ENCODE peak calls at places on chromosomes 7 and 10, in five cellular contexts. C is A549, H is H1, U is IMR-90, B is K562. K is an unnamed sample.
A peak's percentile ranks its signal among the peaks of the same experiment; 100 is the strongest.

GRCh38 chr7:34982371-34983019 is 54.8 kb downstream of the DPY19L1 start:
- DNase-seq in B (no peak), H (no peak), U (no peak), C (no peak), K (no peak)

GRCh38 chr7:33707427-33707826 is 197.9 kb upstream of the BMPER start:
- DNase-seq in U (no peak), B (no peak), H (no peak), C (no peak), K (no peak)

GRCh38 chr7:25246306-25246705 is 18.0 kb upstream of the NPVF start:
- DNase-seq in C (no peak), U (no peak), H (no peak), B (no peak), K (no peak)

GRCh38 chr10:18010050-18010449 is 58.3 kb downstream of the SLC39A12 start:
- DNase-seq in H (no peak), U (peak; percentile 65), B (no peak), C (no peak), K (no peak)

GRCh38 chr7:51366930-51367613 is 50.5 kb upstream of the COBL start:
- DNase-seq in B (peak; percentile 66), H (peak; percentile 51), C (peak; percentile 57), U (peak; percentile 26), K (peak; percentile 43)

GRCh38 chr7:84070770-84071169 is 123.8 kb downstream of the SEMA3A start:
- DNase-seq in C (no peak), U (no peak), B (no peak), H (no peak), K (peak; percentile 45)

GRCh38 chr7:149409889-149410288 is 51.0 kb downstream of the ZNF777 start:
- DNase-seq in U (no peak), C (no peak), H (no peak), B (no peak), K (no peak)

GRCh38 chr10:131703527-131703926 is 197.3 kb upstream of the PPP2R2D start:
- DNase-seq in H (no peak), U (no peak), C (no peak), B (no peak), K (no peak)

GRCh38 chr10:117552759-117553158 is 10.2 kb downstream of the EMX2 start:
- DNase-seq in C (no peak), H (no peak), U (no peak), B (no peak), K (no peak)

GRCh38 chr7:28260969-28261368 is 80.4 kb upstream of the JAZF1 start:
- DNase-seq in U (no peak), B (no peak), C (no peak), H (no peak), K (no peak)

GRCh38 chr7:79668292-79668691 is 214.8 kb upstream of the MAGI2 start:
- DNase-seq in H (no peak), U (no peak), C (no peak), B (no peak), K (no peak)

GRCh38 chr10:77771450-77771849 is 133.8 kb upstream of the KCNMA1 start:
- DNase-seq in C (no peak), B (no peak), U (no peak), H (no peak), K (no peak)

GRCh38 chr7:63876707-63877322 is 121.8 kb upstream of the ZNF722 start:
- DNase-seq in C (no peak), H (no peak), U (no peak), B (no peak), K (no peak)

GRCh38 chr10:129581836-129582235 is 114.8 kb downstream of the MGMT start:
- DNase-seq in B (no peak), H (no peak), C (no peak), U (no peak), K (no peak)

GRCh38 chr7:96361116-96361857 is 39.4 kb upstream of the SLC25A13 start:
- DNase-seq in B (no peak), U (no peak), H (no peak), C (no peak), K (no peak)
- TF ChIP-seq MAFK in B (peak; percentile 75), U (no peak), H (peak; percentile 17), C (peak; percentile 6), K (no peak)

DNA sequence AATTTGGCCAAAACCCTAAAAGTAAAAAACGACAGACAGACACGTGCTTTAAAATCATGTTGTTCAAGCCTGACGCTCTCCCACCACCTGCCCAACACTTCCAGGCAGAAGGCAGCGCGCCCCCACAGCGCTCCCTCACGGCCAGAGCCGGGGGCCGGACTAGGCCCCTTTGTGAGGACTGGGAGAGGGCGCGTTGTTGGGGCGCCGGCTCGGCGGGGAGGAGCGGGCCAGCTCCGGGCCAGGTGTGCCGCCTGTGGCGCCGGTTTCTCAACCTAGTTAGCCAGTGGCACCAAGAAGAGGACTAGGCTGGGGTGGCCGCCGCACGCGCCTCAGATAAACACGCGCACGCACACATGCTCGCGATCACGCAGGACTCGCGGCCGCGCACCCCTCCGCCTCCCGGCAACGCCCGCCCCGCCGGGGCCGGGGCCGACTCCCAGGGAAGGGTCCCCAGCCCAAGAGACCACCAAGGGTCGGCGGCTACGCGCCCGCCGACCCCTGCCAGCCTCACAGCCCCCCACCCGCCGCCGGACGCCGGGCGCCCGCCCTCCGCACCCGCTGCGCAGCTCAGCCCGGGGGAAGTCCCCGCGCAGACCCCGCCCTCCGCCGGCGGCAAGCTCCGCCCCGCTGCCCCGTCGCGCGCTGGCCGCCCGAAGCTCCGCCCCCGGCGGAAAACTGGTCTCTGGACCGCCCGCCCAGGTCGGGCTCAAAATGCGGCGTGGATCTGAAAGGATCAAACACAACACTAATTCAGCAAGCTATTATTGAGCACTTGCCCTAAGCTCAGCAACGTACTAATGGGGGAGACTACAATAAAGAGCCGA is at the start of gene IMMP2L:
- DNase-seq in U (peak; percentile 76), C (peak; percentile 85), H (peak; percentile 62), B (peak; percentile 100), K (peak; percentile 74)
- TF ChIP-seq MAFK in U (no peak), C (no peak), H (no peak), B (no peak), K (no peak)

GRCh38 chr10:95818663-95819062 is 62.7 kb downstream of the ENTPD1 start:
- DNase-seq in B (no peak), U (peak; percentile 82), C (no peak), H (no peak), K (peak; percentile 79)

GRCh38 chr10:95818010-95818409 is 62.0 kb downstream of the ENTPD1 start:
- DNase-seq in C (no peak), B (no peak), H (no peak), U (no peak), K (no peak)

GRCh38 chr10:95821766-95822165 is 65.8 kb downstream of the ENTPD1 start:
- DNase-seq in H (no peak), U (no peak), B (no peak), C (no peak), K (no peak)

GRCh38 chr10:95820363-95820762 is 64.4 kb downstream of the ENTPD1 start:
- DNase-seq in U (no peak), H (no peak), C (no peak), B (no peak), K (no peak)

GRCh38 chr10:95819620-95820329 is 63.8 kb downstream of the ENTPD1 start:
- DNase-seq in C (no peak), H (no peak), U (no peak), B (no peak), K (no peak)
- TF ChIP-seq MAFK in C (no peak), H (no peak), U (no peak), B (no peak), K (no peak)

DNA sequence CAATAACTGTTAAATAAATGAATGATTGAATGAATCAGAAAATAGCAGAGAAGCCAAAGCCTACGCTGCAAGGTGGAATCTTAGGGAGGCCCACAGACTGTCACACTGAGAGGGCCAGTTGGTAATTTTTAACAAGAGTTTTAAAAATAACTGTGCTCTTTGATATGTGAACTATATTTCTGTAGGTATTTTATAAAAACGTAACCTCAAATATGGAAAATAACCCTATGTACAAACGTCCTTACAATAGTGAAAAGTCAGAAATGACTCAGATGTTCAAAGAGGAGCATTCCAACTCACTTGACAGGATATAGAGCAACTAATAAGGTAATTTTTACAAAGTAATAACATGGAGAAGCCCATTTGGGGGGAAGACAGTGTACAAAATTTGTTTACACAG is 18.9 kb upstream of the TMEM273 start:
- DNase-seq in H (no peak), C (no peak), B (no peak), U (no peak), K (no peak)
- TF ChIP-seq MAFK in H (no peak), C (no peak), B (no peak), U (no peak), K (no peak)

GRCh38 chr10:106508920-106509319 is 655.6 kb downstream of the SORCS1 start:
- DNase-seq in U (peak; percentile 21), H (no peak), C (no peak), B (no peak), K (no peak)

GRCh38 chr10:106504536-106504935 is 660.0 kb downstream of the SORCS1 start:
- DNase-seq in B (no peak), C (no peak), U (no peak), H (no peak), K (no peak)

GRCh38 chr10:106502651-106503050 is 661.9 kb downstream of the SORCS1 start:
- DNase-seq in B (no peak), U (no peak), C (no peak), H (no peak), K (no peak)

GRCh38 chr10:106511917-106512316 is 652.6 kb downstream of the SORCS1 start:
- DNase-seq in U (no peak), C (no peak), H (no peak), B (no peak), K (no peak)

GRCh38 chr10:106506509-106507265 is 657.8 kb downstream of the SORCS1 start:
- DNase-seq in H (no peak), B (no peak), U (peak; percentile 37), C (no peak), K (no peak)
- TF ChIP-seq MAFK in H (no peak), B (no peak), U (no peak), C (no peak), K (no peak)

DNA sequence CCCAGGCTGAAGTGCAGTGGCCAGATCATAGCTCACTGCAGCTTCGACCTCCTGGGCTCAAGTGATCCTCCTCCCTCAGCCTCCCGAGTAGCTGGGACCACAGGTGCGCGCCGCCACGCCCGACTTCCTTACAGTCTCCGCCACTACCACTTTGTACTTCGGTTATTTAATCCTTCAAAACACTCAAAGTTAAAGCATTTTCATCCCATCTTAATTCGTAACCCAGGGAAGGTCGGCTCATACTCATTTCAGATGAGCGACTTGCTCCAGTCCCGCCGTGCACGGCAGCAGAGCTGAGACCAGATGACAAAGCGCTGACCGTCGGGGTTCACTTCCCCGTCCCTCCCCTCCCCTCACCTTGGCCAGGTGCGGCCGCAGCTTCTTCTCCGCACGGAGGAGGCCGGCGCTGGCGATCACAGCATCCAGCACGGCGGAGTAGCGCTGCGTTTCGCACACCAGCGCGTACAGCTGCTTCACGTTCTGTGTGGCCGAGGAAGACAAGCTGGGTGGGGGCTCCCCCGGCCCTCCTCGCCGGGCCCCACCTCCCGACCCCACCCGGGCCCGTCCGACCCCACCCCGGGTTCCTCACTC is 457 bp downstream of the NSUN5 start:
- DNase-seq in U (no peak), B (no peak), C (no peak), H (no peak), K (no peak)
- TF ChIP-seq MAFK in U (no peak), B (no peak), C (no peak), H (no peak), K (no peak)

GRCh38 chr7:81430150-81430549 is 339.7 kb downstream of the HGF start:
- DNase-seq in H (no peak), B (no peak), U (no peak), C (no peak), K (no peak)
- TF ChIP-seq MAFK in H (no peak), B (no peak), U (no peak), C (no peak), K (no peak)